ENCODE peak calls at places on chromosomes 7 and 10, in five cellular contexts. Z is fibroblast of lung, W is IMR-90, D is heart left ventricle, E is H9. G is an unnamed sample. For H3K4me1, the result is how much of the 10 kb centered on the place peaks cover.

GRCh38 chr7:93981480-93981874 is 22.7 kb downstream of the BET1 start:
- DNase-seq in D (no peak), Z (no peak), E (peak), W (no peak), G (no peak)

GRCh38 chr7:22787936-22788335 is 34.7 kb downstream of the TOMM7 start:
- DNase-seq in W (peak), D (no peak), E (no peak), Z (no peak), G (no peak)

GRCh38 chr7:74430961-74431466 is 22.7 kb upstream of the GTF2IRD1 start:
- DNase-seq in D (peak), W (no peak), Z (no peak), E (peak), G (no peak)

GRCh38 chr7:4700577-4701235 is 18.6 kb downstream of the FOXK1 start:
- DNase-seq in E (peak), Z (peak), D (no peak), W (peak), G (no peak)

GRCh38 chr10:10803273-10803672 is 214.4 kb upstream of the CELF2 start:
- DNase-seq in E (no peak), W (no peak), D (peak), Z (peak), G (no peak)

GRCh38 chr7:112989531-112989930 is 97.1 kb downstream of the GPR85 start:
- DNase-seq in Z (peak), D (no peak), E (no peak), W (peak), G (no peak)

GRCh38 chr7:106075937-106076336 is 36.2 kb downstream of the SYPL1 start:
- DNase-seq in W (no peak), E (no peak), D (no peak), Z (no peak), G (no peak)

GRCh38 chr7:100674441-100675407 is 1.2 kb downstream of the GNB2 start:
- DNase-seq in Z (no peak), D (no peak), E (no peak), W (no peak), G (no peak)

GRCh38 chr10:31708513-31708912 is 220.1 kb downstream of the ARHGAP12 start:
- DNase-seq in D (peak), E (no peak), Z (no peak), W (no peak), G (no peak)

GRCh38 chr7:106064836-106065559 is 47.1 kb downstream of the SYPL1 start:
- DNase-seq in D (peak), W (peak), Z (peak), E (peak), G (peak)

GRCh38 chr7:90625051-90625450 is 28.9 kb downstream of the CDK14 start:
- DNase-seq in D (peak), Z (no peak), W (peak), E (no peak), G (no peak)

DNA sequence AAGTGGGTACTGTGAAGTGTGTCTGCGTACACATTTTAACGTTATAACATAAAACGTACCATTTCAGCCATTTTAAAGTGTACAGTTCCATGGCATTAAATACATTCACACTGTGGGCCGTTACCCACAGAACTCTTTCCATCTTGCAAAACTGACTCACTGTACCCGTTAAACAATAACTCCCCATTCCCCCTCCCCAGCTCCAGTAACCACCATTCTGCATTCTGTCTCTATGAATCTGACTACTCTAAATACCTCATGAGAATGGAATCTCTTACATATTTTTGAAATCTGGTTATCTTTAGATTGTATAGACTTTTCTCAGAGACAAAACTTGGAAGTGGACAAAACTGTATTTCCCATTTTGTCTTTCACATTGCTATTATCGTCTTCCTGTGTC is 9.3 kb downstream of the ARL3 start:
- DNase-seq in D (no peak), Z (peak), E (no peak), W (peak), G (peak)
- H3K4me1 ChIP-seq in D (under half), Z (under half), E (under half), W (under half), G (under half)

DNA sequence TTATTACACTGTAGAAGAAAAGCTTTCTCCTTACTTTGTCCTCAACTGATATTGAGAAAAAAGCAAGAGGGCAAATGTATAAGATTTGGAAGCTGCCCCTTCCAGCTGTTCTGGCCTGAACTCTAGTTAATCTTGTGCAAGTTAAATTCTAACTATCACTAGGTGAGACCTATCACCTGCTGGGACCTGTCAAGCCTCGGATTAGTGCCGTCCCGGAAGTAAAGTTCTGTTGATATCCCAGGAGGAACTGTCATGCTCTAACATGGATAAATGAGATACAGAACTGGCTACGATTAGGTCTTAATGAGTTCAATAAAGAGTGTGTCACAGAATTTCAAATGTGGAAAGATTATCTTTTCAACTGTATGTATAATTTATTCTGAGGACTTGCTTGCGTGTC is 1.2 kb upstream of the BPGM start:
- DNase-seq in W (no peak), D (no peak), E (no peak), Z (no peak), G (no peak)
- H3K27ac ChIP-seq in W (no peak), D (peak), E (no peak), Z (peak), G (peak)

DNA sequence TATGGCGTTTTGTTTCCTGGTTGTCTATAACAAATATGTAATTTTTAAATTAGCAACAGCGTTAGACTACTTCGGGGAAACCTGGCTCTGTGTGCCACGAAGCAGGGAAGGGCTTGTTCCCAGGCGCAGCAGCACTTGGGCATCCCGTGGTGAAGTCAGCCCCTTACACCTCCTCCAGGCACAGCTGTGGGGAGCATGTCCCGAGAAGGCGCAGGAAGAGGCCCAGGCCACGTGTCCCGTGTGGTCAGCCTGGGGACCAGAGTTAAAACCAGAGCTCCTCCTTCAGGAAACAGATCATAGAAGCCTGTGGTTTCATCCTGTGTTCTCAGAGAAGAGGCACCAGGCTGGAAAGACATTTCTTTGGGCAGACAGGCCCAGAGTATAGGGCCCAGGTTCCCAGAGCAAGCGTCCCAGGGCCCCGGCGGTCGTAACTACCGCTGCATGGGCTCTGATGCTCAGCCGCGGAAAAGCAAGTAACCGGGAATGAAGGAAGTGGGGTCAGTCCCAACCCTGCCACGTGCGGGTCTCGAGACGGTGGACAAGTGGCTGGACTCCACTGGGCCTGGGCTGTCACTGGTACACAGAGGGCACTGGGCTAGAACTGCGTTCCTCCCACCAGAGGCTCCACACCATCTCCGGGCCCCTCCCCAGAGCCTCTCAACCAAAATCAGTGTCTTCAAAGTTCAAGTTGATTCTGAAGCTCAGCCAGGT is 7.1 kb downstream of the NUDT1 start:
- DNase-seq in D (peak), Z (peak), W (peak), E (peak), G (peak)
- TF ChIP-seq CTCF in D (no peak), Z (no peak), W (peak), E (no peak), G (peak)

GRCh38 chr10:124058346-124059003 is 34.9 kb downstream of the CHST15 start:
- DNase-seq in W (no peak), E (no peak), D (no peak), Z (peak), G (no peak)

GRCh38 chr10:124061030-124061429 is 32.4 kb downstream of the CHST15 start:
- DNase-seq in Z (no peak), E (no peak), D (no peak), W (no peak), G (no peak)

GRCh38 chr10:124059552-124059951 is 33.8 kb downstream of the CHST15 start:
- DNase-seq in D (no peak), Z (no peak), W (no peak), E (no peak), G (no peak)

GRCh38 chr10:124062390-124062789 is 31.0 kb downstream of the CHST15 start:
- DNase-seq in W (no peak), D (no peak), Z (no peak), E (no peak), G (no peak)

DNA sequence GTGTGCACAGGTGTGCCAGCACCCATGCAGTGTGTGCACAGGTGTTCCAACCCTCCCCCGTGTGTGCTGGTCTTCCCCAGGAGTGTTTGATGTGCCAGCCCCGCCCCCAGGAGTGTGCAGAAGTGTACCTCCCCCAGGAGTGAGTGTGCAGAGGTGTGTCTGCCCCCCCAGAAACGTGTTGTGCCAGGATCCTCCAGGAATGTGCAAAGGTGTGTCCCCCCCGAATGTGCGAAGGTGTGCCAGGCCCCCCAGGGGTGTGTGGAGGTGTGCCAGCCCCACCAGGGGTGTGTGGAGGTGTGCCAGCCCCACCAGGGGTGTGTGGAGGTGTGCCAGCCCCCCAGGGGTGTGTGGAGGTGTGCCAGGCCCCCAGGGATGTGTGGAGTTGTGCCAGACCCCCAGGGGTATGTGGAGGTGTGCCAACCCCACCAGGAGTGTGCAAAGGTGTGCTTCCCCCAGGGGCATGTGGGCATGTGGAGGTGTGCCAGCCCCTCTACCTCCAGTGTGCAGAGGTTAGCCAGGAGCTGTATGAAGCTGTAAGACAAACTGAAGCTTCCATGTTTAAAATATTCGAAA is 33.2 kb downstream of the CHST15 start:
- DNase-seq in W (no peak), D (no peak), E (no peak), Z (no peak), G (no peak)
- H3K4me1 ChIP-seq in W (under half), D (under half), E (under half), Z (under half), G (under half)

G was measured in foreskin keratinocyte.